ENCODE peak calls at places on chromosomes 4 and X, in eight cellular contexts. X is uterus, R is bronchial epithelial cell, A is mucosa of descending colon, W is Peyer's patch, U is neural progenitor cell, B is endothelial cell of umbilical vein, H is fibroblast of lung. I is an unnamed sample.

GRCh38 chr4:104860227-104861123 is 286.2 kb upstream of the TET2 start:
- DNase-seq in X (peak), U (peak), A (peak), B (peak), R (peak), H (peak), W (peak), I (peak)

GRCh38 chr4:74539043-74539790 is 94.3 kb downstream of the AREG start:
- DNase-seq in X (no peak), H (no peak), A (no peak), U (no peak), B (peak), W (no peak), R (peak), I (no peak)

GRCh38 chrX:50725310-50725709 is 88.7 kb downstream of the SHROOM4 start:
- DNase-seq in U (no peak), W (no peak), H (no peak), B (no peak), X (no peak), A (no peak), R (no peak), I (no peak)

GRCh38 chr4:119493419-119493818 is 135.2 kb downstream of the PDE5A start:
- DNase-seq in B (no peak), X (no peak), U (no peak), R (peak), A (no peak), W (no peak), H (no peak), I (no peak)

GRCh38 chrX:129686422-129686948 is 31.7 kb upstream of the APLN start:
- DNase-seq in X (peak), H (peak), R (no peak), B (no peak), U (no peak), A (no peak), W (no peak), I (no peak)

GRCh38 chr4:128286474-128287158 is 997 bp downstream of the PGRMC2 start:
- DNase-seq in A (peak), B (peak), H (peak), X (no peak), U (peak), W (no peak), R (peak), I (no peak)

GRCh38 chr4:190015538-190016368 is 11.3 kb downstream of the FRG2 start:
- DNase-seq in A (no peak), X (no peak), U (peak), B (no peak), H (no peak), R (no peak), W (no peak), I (no peak)

GRCh38 chrX:45360571-45360970 is 159.9 kb upstream of the DIPK2B start:
- DNase-seq in U (no peak), R (peak), X (no peak), H (no peak), W (no peak), B (no peak), A (no peak), I (no peak)

GRCh38 chrX:107565916-107566602 is 62.3 kb upstream of the PRPS1 start:
- DNase-seq in U (peak), W (no peak), H (no peak), B (peak), A (no peak), R (peak), X (no peak), I (no peak)

GRCh38 chrX:39716802-39717540 is 380.8 kb downstream of the BCOR start:
- DNase-seq in A (no peak), W (no peak), H (no peak), B (no peak), R (no peak), X (no peak), U (no peak), I (no peak)

GRCh38 chr4:60897415-60897814 is 302.7 kb upstream of the ADGRL3 start:
- DNase-seq in H (no peak), X (no peak), U (no peak), W (no peak), R (peak), B (no peak), A (no peak), I (no peak)

GRCh38 chr4:8238515-8239053 is 31.0 kb upstream of the HTRA3 start:
- DNase-seq in X (no peak), W (no peak), A (no peak), B (no peak), R (no peak), H (no peak), U (peak), I (peak)

GRCh38 chrX:145178268-145178667 is 69.0 kb upstream of the SPANXN1 start:
- DNase-seq in R (no peak), W (no peak), A (no peak), B (no peak), U (no peak), H (no peak), X (no peak), I (no peak)

GRCh38 chr4:108094923-108095482 is 73.7 kb downstream of the LEF1 start:
- DNase-seq in A (no peak), R (no peak), U (no peak), H (no peak), X (no peak), W (no peak), B (no peak), I (no peak)

GRCh38 chrX:15546745-15547144 is 46.1 kb downstream of the BMX start:
- DNase-seq in B (no peak), H (no peak), R (no peak), W (no peak), X (no peak), U (no peak), A (no peak), I (no peak)

GRCh38 chr4:30535255-30535654 is 184.9 kb upstream of the PCDH7 start:
- DNase-seq in A (no peak), W (no peak), B (no peak), X (no peak), R (no peak), H (peak), U (no peak), I (no peak)

GRCh38 chrX:9133426-9133825 is 99.5 kb upstream of the FAM9B start:
- DNase-seq in W (no peak), H (peak), R (peak), X (no peak), B (no peak), U (no peak), A (no peak), I (no peak)

GRCh38 chrX:9164086-9164485 is 130.2 kb upstream of the FAM9B start:
- DNase-seq in H (no peak), W (no peak), R (no peak), U (no peak), A (no peak), B (no peak), X (no peak), I (no peak)

GRCh38 chr4:140935259-140935658 is 179.1 kb upstream of the TBC1D9 start:
- DNase-seq in W (no peak), A (peak), X (peak), B (no peak), H (peak), R (no peak), U (no peak), I (no peak)

GRCh38 chr4:151865327-151865726 is 104.5 kb upstream of the GATB start:
- DNase-seq in A (peak), W (peak), X (peak), U (no peak), H (no peak), R (no peak), B (no peak), I (peak)

GRCh38 chr4:79141530-79141929 is 184.3 kb downstream of the NAA11 start:
- DNase-seq in R (peak), H (peak), A (peak), X (no peak), U (peak), B (no peak), W (no peak), I (no peak)

GRCh38 chr4:44629280-44629866 is 22.1 kb downstream of the YIPF7 start:
- DNase-seq in W (peak), R (peak), B (peak), U (peak), X (no peak), A (peak), H (peak), I (no peak)

GRCh38 chr4:105058177-105058812 is 88.4 kb upstream of the TET2 start:
- DNase-seq in B (no peak), A (no peak), W (no peak), R (peak), H (peak), U (no peak), X (no peak), I (no peak)

GRCh38 chr4:88730811-88731210 is 33.2 kb upstream of the NAP1L5 start:
- DNase-seq in B (no peak), R (no peak), W (no peak), A (no peak), U (no peak), H (no peak), X (no peak), I (no peak)

GRCh38 chr4:10532155-10532554 is 74.9 kb upstream of the ZNF518B start:
- DNase-seq in X (no peak), R (no peak), B (no peak), U (no peak), H (no peak), A (no peak), W (no peak), I (no peak)

GRCh38 chr4:41418444-41418843 is 119.5 kb upstream of the LIMCH1 start:
- DNase-seq in B (no peak), R (no peak), A (no peak), W (no peak), U (peak), X (no peak), H (peak), I (peak)

GRCh38 chr4:100738388-100739165 is 220.8 kb upstream of the EMCN start:
- DNase-seq in X (peak), B (peak), A (peak), H (peak), R (peak), U (no peak), W (no peak), I (peak)

GRCh38 chrX:22365460-22365859 is 92.7 kb downstream of the CBLL2 start:
- DNase-seq in W (no peak), U (no peak), X (no peak), H (peak), A (no peak), B (peak), R (peak), I (no peak)

GRCh38 chrX:3638280-3638873 is 75.1 kb downstream of the PRKX start:
- DNase-seq in A (peak), X (no peak), W (no peak), H (peak), B (peak), R (peak), U (peak), I (peak)

GRCh38 chr4:185849543-185850185 is 37.7 kb upstream of the SORBS2 start:
- DNase-seq in W (no peak), B (no peak), U (no peak), R (no peak), H (peak), A (no peak), X (no peak), I (no peak)

DNA sequence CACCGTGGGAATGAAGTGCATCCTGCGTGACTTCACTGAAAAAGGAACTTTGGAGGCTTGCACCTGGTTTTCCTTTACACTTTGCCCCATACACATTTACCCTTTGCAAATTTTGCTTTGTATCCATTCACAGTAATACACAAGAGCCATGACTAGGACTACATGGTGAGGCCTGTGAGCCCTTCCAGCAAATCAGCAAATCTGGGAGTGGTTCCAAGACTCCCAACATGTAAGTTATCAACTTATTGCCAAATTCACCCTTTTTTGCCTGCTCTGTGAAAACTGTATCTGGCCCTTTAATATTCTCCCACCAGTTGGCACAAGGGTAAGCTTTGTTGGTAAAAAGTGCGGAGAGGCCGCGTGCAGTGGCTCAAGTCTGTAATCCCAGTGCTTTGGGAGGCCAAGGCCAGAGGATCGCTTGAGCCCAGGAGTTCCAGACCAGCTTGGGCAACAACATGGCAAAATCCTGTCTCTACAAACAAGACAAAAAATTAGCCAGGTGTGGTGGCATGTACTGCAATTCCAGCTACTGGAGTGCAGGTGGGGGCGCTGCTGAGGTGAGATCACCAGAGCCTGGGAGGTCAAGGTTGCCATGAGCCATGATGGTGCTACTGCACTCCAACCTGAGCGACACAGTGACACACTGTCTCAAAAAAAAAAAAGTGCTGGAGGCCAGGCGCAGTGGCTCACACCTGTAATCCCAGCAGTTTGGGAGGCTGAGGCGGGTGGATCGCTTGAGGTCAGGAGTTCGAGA is 5.0 kb downstream of the PRMT9 start:
- DNase-seq in R (no peak), U (no peak), H (peak), B (no peak), W (no peak), A (no peak), X (no peak), I (no peak)
- TF ChIP-seq CTCF in R (peak), U (peak), H (no peak), B (no peak), W (no peak), A (no peak), X (no peak), I (no peak)

GRCh38 chr4:6548201-6548881 is 26.6 kb upstream of the MAN2B2 start:
- DNase-seq in B (peak), W (no peak), H (peak), U (peak), R (peak), X (no peak), A (no peak), I (no peak)

GRCh38 chr4:6548882-6549230 is 26.1 kb upstream of the MAN2B2 start:
- DNase-seq in B (no peak), U (no peak), A (no peak), H (no peak), X (no peak), R (no peak), W (no peak), I (no peak)

GRCh38 chr4:6549445-6549844 is 25.5 kb upstream of the MAN2B2 start:
- DNase-seq in W (no peak), A (no peak), X (no peak), U (no peak), R (no peak), B (no peak), H (no peak), I (no peak)

GRCh38 chr4:6546091-6546490 is 28.9 kb upstream of the MAN2B2 start:
- DNase-seq in X (no peak), B (no peak), W (no peak), U (no peak), A (no peak), R (no peak), H (no peak), I (no peak)

GRCh38 chr4:6546681-6547447 is 28.1 kb upstream of the MAN2B2 start:
- DNase-seq in H (peak), B (peak), R (peak), A (peak), W (no peak), U (peak), X (peak), I (peak)
- TF ChIP-seq CTCF in H (peak), B (peak), R (peak), A (peak), W (peak), U (peak), X (peak), I (peak)

GRCh38 chrX:115892056-115892708 is 278.4 kb upstream of the AGTR2 start:
- DNase-seq in B (no peak), H (no peak), A (peak), X (no peak), U (no peak), W (no peak), R (peak), I (peak)

GRCh38 chrX:115892787-115893671 is 277.5 kb upstream of the AGTR2 start:
- DNase-seq in W (peak), H (peak), B (no peak), U (peak), R (no peak), A (peak), X (peak), I (peak)

GRCh38 chrX:115895678-115896329 is 274.7 kb upstream of the AGTR2 start:
- DNase-seq in X (no peak), R (no peak), W (no peak), A (no peak), H (no peak), B (no peak), U (no peak), I (no peak)

GRCh38 chrX:115896362-115896761 is 274.2 kb upstream of the AGTR2 start:
- DNase-seq in W (no peak), A (no peak), X (no peak), B (no peak), H (no peak), R (no peak), U (no peak), I (no peak)

DNA sequence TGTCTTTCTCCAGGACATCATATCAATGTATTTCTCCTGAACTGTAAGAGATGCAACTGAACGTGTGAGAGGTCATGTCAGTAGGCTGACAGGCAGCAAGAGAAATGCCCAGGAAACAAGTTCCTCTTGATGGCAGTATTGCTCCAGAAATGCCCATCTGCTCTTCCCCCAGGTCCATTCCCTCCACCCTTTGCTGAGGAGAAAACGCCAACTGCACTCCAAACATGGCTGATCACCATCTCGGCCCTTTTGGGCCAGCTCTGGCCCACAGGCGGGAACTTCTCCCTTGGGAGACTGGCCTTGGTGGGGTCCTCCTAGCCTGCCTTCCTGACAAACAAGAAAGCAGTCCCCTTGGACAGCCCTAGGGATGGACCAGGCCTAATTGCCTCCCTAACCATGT is 276.5 kb upstream of the AGTR2 start:
- DNase-seq in B (no peak), H (no peak), X (no peak), W (no peak), R (no peak), U (peak), A (peak), I (peak)
- TF ChIP-seq CTCF in B (no peak), H (no peak), X (peak), W (peak), R (peak), U (peak), A (no peak), I (no peak)

GRCh38 chr4:54542540-54543041 is 115.2 kb upstream of the KIT start:
- DNase-seq in W (no peak), R (no peak), U (peak), H (no peak), A (no peak), B (no peak), X (no peak), I (no peak)

GRCh38 chr4:54541426-54542118 is 116.2 kb upstream of the KIT start:
- DNase-seq in H (no peak), W (no peak), U (peak), X (no peak), R (no peak), B (no peak), A (no peak), I (no peak)

GRCh38 chr4:54542119-54542438 is 115.7 kb upstream of the KIT start:
- DNase-seq in W (no peak), R (no peak), B (no peak), H (no peak), X (no peak), U (no peak), A (no peak), I (no peak)

GRCh38 chr4:54540931-54541330 is 116.8 kb upstream of the KIT start:
- DNase-seq in W (no peak), A (no peak), B (no peak), U (no peak), X (no peak), H (no peak), R (no peak), I (no peak)

GRCh38 chr4:54539500-54540029 is 118.2 kb upstream of the KIT start:
- DNase-seq in B (peak), U (peak), H (peak), X (no peak), R (no peak), A (peak), W (no peak), I (peak)
- TF ChIP-seq CTCF in B (no peak), U (peak), H (no peak), X (no peak), R (no peak), A (no peak), W (no peak), I (no peak)

DNA sequence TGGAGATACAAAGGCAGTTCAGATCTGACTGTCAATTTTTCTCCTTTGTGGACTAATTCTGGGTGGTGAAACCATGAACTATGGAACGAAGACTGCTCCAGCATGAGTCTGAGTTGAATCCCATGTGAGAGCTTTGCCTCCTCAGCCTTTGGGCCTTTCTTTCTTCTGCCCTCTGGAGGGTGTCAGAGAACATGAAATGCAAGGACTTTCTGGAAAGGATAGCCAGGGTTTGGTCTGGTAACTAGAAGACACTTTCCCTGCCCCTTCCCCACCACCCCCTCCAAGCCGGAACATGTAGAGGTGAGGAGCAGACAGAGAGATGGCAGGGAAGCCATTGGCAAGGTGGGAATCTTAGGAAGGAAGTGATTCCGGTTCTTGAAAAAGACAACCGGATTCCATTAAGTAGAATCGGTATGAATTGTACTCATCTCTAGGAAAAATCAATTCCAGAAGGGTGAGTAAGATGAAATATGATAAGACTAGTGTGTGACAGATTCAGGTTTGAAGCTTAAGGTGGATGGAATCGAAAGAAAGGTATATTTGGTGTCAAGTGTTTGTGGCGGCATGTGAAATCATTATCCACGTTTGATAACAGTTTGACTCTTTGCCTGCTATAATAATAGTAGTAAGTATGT is 19.0 kb downstream of the FHL1 start:
- DNase-seq in R (peak), A (no peak), H (peak), W (no peak), B (no peak), X (peak), U (peak), I (no peak)
- TF ChIP-seq CTCF in R (peak), A (no peak), H (peak), W (peak), B (peak), X (peak), U (peak), I (no peak)